ENCODE peak calls at places on chromosomes 5 and 9, in five cellular contexts. D, L, F, R and S are unnamed samples.

GRCh38 chr5:147175516-147176097 is 59.2 kb upstream of the STK32A start:
- DNase-seq in D (no peak), L (no peak), F (no peak), R (no peak), S (no peak)

GRCh38 chr9:127035948-127036347 is 86.5 kb downstream of the ANGPTL2 start:
- DNase-seq in D (no peak), L (no peak), F (no peak), R (no peak), S (peak)

GRCh38 chr9:87464992-87465378 is 32.7 kb upstream of the DAPK1 start:
- DNase-seq in D (no peak), L (no peak), F (no peak), R (no peak), S (no peak)

GRCh38 chr9:95349109-95350038 is 31.9 kb upstream of the FANCC start:
- DNase-seq in D (no peak), L (peak), F (no peak), R (peak), S (peak)

GRCh38 chr9:129270903-129271431 is 92.9 kb upstream of the IER5L start:
- DNase-seq in D (no peak), L (no peak), F (peak), R (no peak), S (peak)

GRCh38 chr9:16627967-16628366 is 242.5 kb downstream of the BNC2 start:
- DNase-seq in D (no peak), L (no peak), F (peak), R (no peak), S (peak)

GRCh38 chr5:58751222-58751621 is 168.3 kb downstream of the RAB3C start:
- DNase-seq in D (no peak), L (no peak), F (peak), R (no peak), S (peak)

GRCh38 chr9:98974106-98974505 is 30.4 kb downstream of the COL15A1 start:
- DNase-seq in D (no peak), L (no peak), F (no peak), R (no peak), S (no peak)

DNA sequence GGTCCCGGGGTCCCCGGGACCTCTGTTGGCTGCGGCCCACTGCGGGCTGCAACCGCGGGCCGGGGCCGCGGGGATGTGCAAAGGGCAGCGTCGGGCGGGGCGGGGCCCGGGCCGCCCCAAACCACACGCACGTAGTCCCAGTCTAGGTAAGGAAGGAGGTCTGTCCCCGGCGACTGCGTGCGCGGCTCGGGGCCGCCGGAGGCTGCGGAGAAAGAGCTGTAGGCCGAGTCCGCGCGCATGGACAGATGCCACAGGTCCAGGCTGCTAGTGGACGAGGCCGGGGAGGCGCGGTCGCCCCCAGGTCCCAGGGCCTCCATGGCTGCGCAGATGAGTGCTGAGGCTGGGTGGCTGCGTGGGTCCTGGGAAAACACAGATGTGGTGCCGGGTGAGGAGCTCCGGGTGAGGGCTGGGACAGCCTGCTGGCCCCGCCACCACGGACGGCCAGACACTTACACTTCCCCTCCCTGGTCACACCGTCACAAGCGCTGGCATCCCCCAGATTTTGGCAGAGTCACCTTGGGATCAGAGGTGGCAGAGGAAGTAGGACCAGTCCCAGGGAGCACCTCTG is 4.5 kb downstream of the SHROOM1 start:
- DNase-seq in D (no peak), L (peak), F (no peak), R (peak), S (no peak)
- H3K23ac ChIP-seq in D (peak), L (no peak), F (no peak), R (no peak), S (no peak)

DNA sequence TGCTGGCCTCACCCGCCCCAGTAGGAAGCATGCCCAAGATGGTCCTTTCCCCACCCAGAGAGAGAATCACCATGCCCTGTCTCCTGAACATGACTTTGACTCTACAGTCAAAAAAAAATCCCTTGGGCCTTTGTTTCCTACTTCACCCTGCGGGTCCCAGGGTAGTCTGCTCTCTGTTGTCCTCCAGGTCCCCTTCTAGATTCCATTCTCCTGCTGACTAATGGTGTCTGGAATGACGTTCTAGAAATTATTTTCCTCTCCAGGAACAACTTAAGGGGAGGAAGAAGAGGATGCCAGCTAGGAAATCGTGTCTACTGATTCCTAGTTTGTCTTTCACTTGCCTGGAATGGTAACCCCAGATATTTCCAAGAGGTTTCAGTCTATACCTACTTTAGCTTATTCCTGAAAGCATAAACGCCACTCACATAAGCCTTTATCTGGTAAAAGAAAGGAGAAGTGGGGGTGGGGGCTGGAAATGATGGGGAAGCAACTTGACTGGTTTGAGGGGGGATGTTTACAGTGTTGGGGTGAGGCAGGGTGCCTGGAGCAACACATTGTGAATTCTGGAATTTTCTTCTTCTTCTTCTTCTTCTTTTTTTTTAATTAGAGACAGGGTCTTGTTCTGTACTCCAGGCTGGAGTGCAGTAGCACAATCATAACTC is 93.9 kb downstream of the SNX18 start:
- DNase-seq in D (no peak), L (no peak), F (no peak), R (no peak), S (peak)
- H3K23ac ChIP-seq in D (no peak), L (no peak), F (peak), R (no peak), S (no peak)

GRCh38 chr9:35172878-35173277 is 11.1 kb downstream of the UNC13B start:
- DNase-seq in D (no peak), L (no peak), F (no peak), R (no peak), S (no peak)
- H3K23ac ChIP-seq in D (no peak), L (no peak), F (no peak), R (no peak), S (no peak)

GRCh38 chr5:34657550-34657921 is 1.4 kb downstream of the RAI14 start:
- DNase-seq in D (no peak), L (no peak), F (peak), R (no peak), S (peak)
- H3K23ac ChIP-seq in D (peak), L (no peak), F (peak), R (no peak), S (no peak)